ENCODE peak calls at places on chromosomes 7 and 10, in nine cellular contexts. One of them, this sample, is unnamed.

GRCh38 chr7:157684157-157684595 is 347.4 kb downstream of the DNAJB6 start:
- DNase-seq in cardiac fibroblast: no peak
- DNase-seq in fibroblast of mammary gland: peak
- DNase-seq in brain microvascular endothelial cell: no peak
- DNase-seq in pancreas: no peak
- DNase-seq in AG04450: no peak
- DNase-seq in cardiac muscle cell: no peak
- DNase-seq in uterus: no peak
- DNase-seq in neural progenitor cell: peak
- DNase-seq in this sample: no peak

GRCh38 chr7:4726051-4726450 is 44.0 kb downstream of the FOXK1 start:
- DNase-seq in cardiac fibroblast: peak
- DNase-seq in fibroblast of mammary gland: no peak
- DNase-seq in brain microvascular endothelial cell: no peak
- DNase-seq in pancreas: no peak
- DNase-seq in AG04450: no peak
- DNase-seq in cardiac muscle cell: no peak
- DNase-seq in uterus: no peak
- DNase-seq in neural progenitor cell: no peak
- DNase-seq in this sample: peak

GRCh38 chr7:93973134-93973533 is 31.0 kb downstream of the BET1 start:
- DNase-seq in cardiac fibroblast: peak
- DNase-seq in fibroblast of mammary gland: peak
- DNase-seq in brain microvascular endothelial cell: no peak
- DNase-seq in pancreas: no peak
- DNase-seq in AG04450: no peak
- DNase-seq in cardiac muscle cell: no peak
- DNase-seq in uterus: no peak
- DNase-seq in neural progenitor cell: no peak
- DNase-seq in this sample: peak

GRCh38 chr7:135862586-135863361 is 114.2 kb upstream of the FAM180A start:
- DNase-seq in cardiac fibroblast: no peak
- DNase-seq in fibroblast of mammary gland: no peak
- DNase-seq in brain microvascular endothelial cell: no peak
- DNase-seq in pancreas: no peak
- DNase-seq in AG04450: no peak
- DNase-seq in cardiac muscle cell: peak
- DNase-seq in uterus: no peak
- DNase-seq in neural progenitor cell: peak
- DNase-seq in this sample: no peak

GRCh38 chr7:38574121-38574520 is 57.1 kb downstream of the AMPH start:
- DNase-seq in cardiac fibroblast: no peak
- DNase-seq in fibroblast of mammary gland: peak
- DNase-seq in brain microvascular endothelial cell: peak
- DNase-seq in pancreas: no peak
- DNase-seq in AG04450: no peak
- DNase-seq in cardiac muscle cell: no peak
- DNase-seq in uterus: no peak
- DNase-seq in neural progenitor cell: no peak
- DNase-seq in this sample: peak

GRCh38 chr10:95355241-95355779 is 64.5 kb upstream of the PDLIM1 start:
- DNase-seq in cardiac fibroblast: no peak
- DNase-seq in fibroblast of mammary gland: no peak
- DNase-seq in brain microvascular endothelial cell: no peak
- DNase-seq in pancreas: no peak
- DNase-seq in AG04450: no peak
- DNase-seq in cardiac muscle cell: no peak
- DNase-seq in uterus: no peak
- DNase-seq in neural progenitor cell: no peak
- DNase-seq in this sample: no peak

GRCh38 chr10:76736848-76737495 is 900.6 kb downstream of the KCNMA1 start:
- DNase-seq in cardiac fibroblast: no peak
- DNase-seq in fibroblast of mammary gland: peak
- DNase-seq in brain microvascular endothelial cell: no peak
- DNase-seq in pancreas: no peak
- DNase-seq in AG04450: no peak
- DNase-seq in cardiac muscle cell: no peak
- DNase-seq in uterus: no peak
- DNase-seq in neural progenitor cell: no peak
- DNase-seq in this sample: no peak

GRCh38 chr10:24762161-24762924 is 38.7 kb upstream of the ARHGAP21 start:
- DNase-seq in cardiac fibroblast: peak
- DNase-seq in fibroblast of mammary gland: peak
- DNase-seq in brain microvascular endothelial cell: peak
- DNase-seq in pancreas: no peak
- DNase-seq in AG04450: no peak
- DNase-seq in cardiac muscle cell: no peak
- DNase-seq in uterus: no peak
- DNase-seq in neural progenitor cell: no peak
- DNase-seq in this sample: peak

GRCh38 chr7:70595741-70596574 is 536.0 kb upstream of the GALNT17 start:
- DNase-seq in cardiac fibroblast: no peak
- DNase-seq in fibroblast of mammary gland: no peak
- DNase-seq in brain microvascular endothelial cell: no peak
- DNase-seq in pancreas: no peak
- DNase-seq in AG04450: no peak
- DNase-seq in cardiac muscle cell: peak
- DNase-seq in uterus: no peak
- DNase-seq in neural progenitor cell: peak
- DNase-seq in this sample: no peak

GRCh38 chr10:95214793-95215192 is 20.8 kb downstream of the ACSM6 start:
- DNase-seq in cardiac fibroblast: peak
- DNase-seq in fibroblast of mammary gland: peak
- DNase-seq in brain microvascular endothelial cell: peak
- DNase-seq in pancreas: no peak
- DNase-seq in AG04450: no peak
- DNase-seq in cardiac muscle cell: no peak
- DNase-seq in uterus: no peak
- DNase-seq in neural progenitor cell: no peak
- DNase-seq in this sample: peak

GRCh38 chr7:55031075-55031474 is 12.3 kb downstream of the EGFR start:
- DNase-seq in cardiac fibroblast: no peak
- DNase-seq in fibroblast of mammary gland: no peak
- DNase-seq in brain microvascular endothelial cell: no peak
- DNase-seq in pancreas: peak
- DNase-seq in AG04450: no peak
- DNase-seq in cardiac muscle cell: no peak
- DNase-seq in uterus: no peak
- DNase-seq in neural progenitor cell: no peak
- DNase-seq in this sample: no peak

GRCh38 chr7:43112941-43113621 is 634 bp downstream of the HECW1 start:
- DNase-seq in cardiac fibroblast: peak
- DNase-seq in fibroblast of mammary gland: peak
- DNase-seq in brain microvascular endothelial cell: peak
- DNase-seq in pancreas: no peak
- DNase-seq in AG04450: no peak
- DNase-seq in cardiac muscle cell: peak
- DNase-seq in uterus: peak
- DNase-seq in neural progenitor cell: peak
- DNase-seq in this sample: peak

GRCh38 chr7:151377406-151377805 is 32.4 kb downstream of the WDR86 start:
- DNase-seq in cardiac fibroblast: no peak
- DNase-seq in fibroblast of mammary gland: no peak
- DNase-seq in brain microvascular endothelial cell: no peak
- DNase-seq in pancreas: no peak
- DNase-seq in AG04450: no peak
- DNase-seq in cardiac muscle cell: no peak
- DNase-seq in uterus: no peak
- DNase-seq in neural progenitor cell: no peak
- DNase-seq in this sample: no peak

GRCh38 chr10:110512461-110513187 is 14.9 kb downstream of the DUSP5 start:
- DNase-seq in cardiac fibroblast: peak
- DNase-seq in fibroblast of mammary gland: peak
- DNase-seq in brain microvascular endothelial cell: peak
- DNase-seq in pancreas: no peak
- DNase-seq in AG04450: peak
- DNase-seq in cardiac muscle cell: no peak
- DNase-seq in uterus: no peak
- DNase-seq in neural progenitor cell: no peak
- DNase-seq in this sample: peak

DNA sequence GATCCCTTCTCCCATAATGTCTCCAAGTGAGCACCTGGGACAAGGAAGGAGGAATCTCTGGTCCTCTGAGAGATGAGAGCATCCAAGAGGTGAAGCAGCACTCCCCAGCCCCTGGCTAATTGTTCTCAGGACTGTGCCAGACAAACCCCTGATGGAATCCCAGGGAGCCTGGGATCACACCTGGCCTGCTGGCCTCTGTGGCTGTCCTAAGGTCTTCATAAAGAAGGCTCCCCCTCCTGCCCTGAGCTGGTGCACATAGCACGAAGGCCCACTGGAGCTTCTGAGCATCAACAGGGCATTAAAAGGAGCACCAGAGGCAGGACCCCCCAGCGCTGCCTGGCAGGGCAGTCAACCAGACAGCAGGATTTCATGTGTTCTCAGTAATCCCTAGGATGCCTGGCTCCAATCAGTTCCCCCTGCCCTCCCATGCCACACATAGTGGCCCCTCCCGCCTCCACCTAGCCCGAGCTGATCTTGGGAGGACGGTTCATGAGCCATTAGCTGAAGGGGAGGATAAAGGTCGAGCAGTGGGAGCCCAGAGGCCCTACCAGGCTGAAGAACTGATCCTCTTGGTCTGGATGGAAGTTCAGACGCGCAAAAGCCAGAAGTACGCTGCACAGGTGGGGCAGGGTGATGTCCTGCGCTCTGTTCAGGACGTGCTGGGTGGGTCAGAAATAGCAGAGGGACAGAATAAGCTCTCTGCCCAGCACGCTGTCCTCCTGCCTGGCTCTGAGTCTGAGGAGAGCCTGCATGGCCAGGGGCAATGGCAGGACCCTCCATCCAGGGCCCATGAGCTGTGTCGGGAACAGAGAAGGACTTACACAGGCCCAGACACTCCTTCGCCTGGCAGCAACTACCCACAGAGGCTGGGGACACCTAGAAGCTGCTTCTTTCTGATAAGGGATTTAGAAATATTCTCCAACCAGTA is 8.4 kb downstream of the TBRG4 start:
- DNase-seq in cardiac fibroblast: no peak
- DNase-seq in fibroblast of mammary gland: no peak
- DNase-seq in brain microvascular endothelial cell: no peak
- DNase-seq in pancreas: no peak
- DNase-seq in AG04450: no peak
- DNase-seq in cardiac muscle cell: no peak
- DNase-seq in uterus: no peak
- DNase-seq in neural progenitor cell: no peak
- DNase-seq in this sample: no peak
- TF ChIP-seq CTCF in cardiac fibroblast: no peak
- TF ChIP-seq CTCF in fibroblast of mammary gland: no peak
- TF ChIP-seq CTCF in brain microvascular endothelial cell: no peak
- TF ChIP-seq CTCF in pancreas: no peak
- TF ChIP-seq CTCF in AG04450: no peak
- TF ChIP-seq CTCF in cardiac muscle cell: no peak
- TF ChIP-seq CTCF in uterus: no peak
- TF ChIP-seq CTCF in neural progenitor cell: no peak
- TF ChIP-seq CTCF in this sample: no peak

GRCh38 chr10:21055339-21056135 is 158.4 kb upstream of the NEBL start:
- DNase-seq in cardiac fibroblast: no peak
- DNase-seq in fibroblast of mammary gland: no peak
- DNase-seq in brain microvascular endothelial cell: no peak
- DNase-seq in pancreas: no peak
- DNase-seq in AG04450: no peak
- DNase-seq in cardiac muscle cell: no peak
- DNase-seq in uterus: no peak
- DNase-seq in neural progenitor cell: peak
- DNase-seq in this sample: no peak

GRCh38 chr10:21056461-21056860 is 159.3 kb upstream of the NEBL start:
- DNase-seq in cardiac fibroblast: no peak
- DNase-seq in fibroblast of mammary gland: no peak
- DNase-seq in brain microvascular endothelial cell: no peak
- DNase-seq in pancreas: no peak
- DNase-seq in AG04450: no peak
- DNase-seq in cardiac muscle cell: no peak
- DNase-seq in uterus: no peak
- DNase-seq in neural progenitor cell: no peak
- DNase-seq in this sample: no peak

GRCh38 chr10:21052709-21053104 is 155.6 kb upstream of the NEBL start:
- DNase-seq in cardiac fibroblast: no peak
- DNase-seq in fibroblast of mammary gland: no peak
- DNase-seq in brain microvascular endothelial cell: no peak
- DNase-seq in pancreas: no peak
- DNase-seq in AG04450: no peak
- DNase-seq in cardiac muscle cell: no peak
- DNase-seq in uterus: no peak
- DNase-seq in neural progenitor cell: no peak
- DNase-seq in this sample: no peak

GRCh38 chr10:21052072-21052708 is 155.1 kb upstream of the NEBL start:
- DNase-seq in cardiac fibroblast: no peak
- DNase-seq in fibroblast of mammary gland: peak
- DNase-seq in brain microvascular endothelial cell: no peak
- DNase-seq in pancreas: no peak
- DNase-seq in AG04450: no peak
- DNase-seq in cardiac muscle cell: no peak
- DNase-seq in uterus: no peak
- DNase-seq in neural progenitor cell: no peak
- DNase-seq in this sample: no peak

DNA sequence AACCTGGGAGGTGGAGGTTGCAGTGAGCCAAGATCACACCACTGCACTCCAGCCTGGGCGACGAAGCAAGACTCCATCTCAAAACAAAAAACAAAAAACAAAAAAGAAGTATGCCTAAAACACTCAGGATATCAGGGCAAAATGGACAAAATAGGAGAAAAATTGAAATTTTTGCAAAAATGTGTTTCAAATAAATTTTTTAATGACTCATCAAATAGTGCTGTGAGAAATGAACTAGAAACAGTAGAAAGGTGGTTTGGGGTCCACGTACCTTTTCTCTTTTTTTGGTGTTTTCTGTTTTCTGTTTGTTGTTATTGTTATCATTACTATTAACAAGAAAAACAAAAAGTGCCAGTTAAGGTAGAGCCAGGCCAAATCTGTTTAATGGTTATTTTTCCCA is 156.8 kb upstream of the NEBL start:
- DNase-seq in cardiac fibroblast: no peak
- DNase-seq in fibroblast of mammary gland: no peak
- DNase-seq in brain microvascular endothelial cell: no peak
- DNase-seq in pancreas: no peak
- DNase-seq in AG04450: no peak
- DNase-seq in cardiac muscle cell: no peak
- DNase-seq in uterus: no peak
- DNase-seq in neural progenitor cell: no peak
- DNase-seq in this sample: no peak
- TF ChIP-seq CTCF in cardiac fibroblast: no peak
- TF ChIP-seq CTCF in fibroblast of mammary gland: no peak
- TF ChIP-seq CTCF in brain microvascular endothelial cell: no peak
- TF ChIP-seq CTCF in pancreas: no peak
- TF ChIP-seq CTCF in AG04450: no peak
- TF ChIP-seq CTCF in cardiac muscle cell: no peak
- TF ChIP-seq CTCF in uterus: no peak
- TF ChIP-seq CTCF in neural progenitor cell: no peak
- TF ChIP-seq CTCF in this sample: no peak

GRCh38 chr10:97319671-97320479 is 804 bp downstream of the FRAT1 start:
- DNase-seq in cardiac fibroblast: no peak
- DNase-seq in fibroblast of mammary gland: peak
- DNase-seq in brain microvascular endothelial cell: no peak
- DNase-seq in pancreas: peak
- DNase-seq in AG04450: no peak
- DNase-seq in cardiac muscle cell: peak
- DNase-seq in uterus: peak
- DNase-seq in neural progenitor cell: peak
- DNase-seq in this sample: no peak
- TF ChIP-seq CTCF in cardiac fibroblast: no peak
- TF ChIP-seq CTCF in fibroblast of mammary gland: no peak
- TF ChIP-seq CTCF in brain microvascular endothelial cell: peak
- TF ChIP-seq CTCF in pancreas: no peak
- TF ChIP-seq CTCF in AG04450: no peak
- TF ChIP-seq CTCF in cardiac muscle cell: peak
- TF ChIP-seq CTCF in uterus: no peak
- TF ChIP-seq CTCF in neural progenitor cell: peak
- TF ChIP-seq CTCF in this sample: no peak

GRCh38 chr10:100482834-100483185 is 20.0 kb downstream of the WNT8B start:
- DNase-seq in cardiac fibroblast: no peak
- DNase-seq in fibroblast of mammary gland: no peak
- DNase-seq in brain microvascular endothelial cell: no peak
- DNase-seq in pancreas: no peak
- DNase-seq in AG04450: no peak
- DNase-seq in cardiac muscle cell: peak
- DNase-seq in uterus: no peak
- DNase-seq in neural progenitor cell: no peak
- DNase-seq in this sample: no peak
- TF ChIP-seq CTCF in cardiac fibroblast: no peak
- TF ChIP-seq CTCF in fibroblast of mammary gland: no peak
- TF ChIP-seq CTCF in brain microvascular endothelial cell: no peak
- TF ChIP-seq CTCF in pancreas: no peak
- TF ChIP-seq CTCF in AG04450: no peak
- TF ChIP-seq CTCF in cardiac muscle cell: no peak
- TF ChIP-seq CTCF in uterus: no peak
- TF ChIP-seq CTCF in neural progenitor cell: no peak
- TF ChIP-seq CTCF in this sample: no peak